ENCODE peak calls at places on chromosome 15, in ten cellular contexts. One of them, this sample, is unnamed.
A peak's percentile ranks its signal among the peaks of the same experiment; 100 is the strongest.

GRCh38 chr15:29090617-29091466 is 178.8 kb downstream of the NSMCE3 start:
- DNase-seq in GM12865: peak; percentile 46
- DNase-seq in Peyer's patch: no peak
- DNase-seq in cardiac muscle cell: peak; percentile 39
- DNase-seq in PC-3: peak; percentile 41
- DNase-seq in dorsolateral prefrontal cortex: peak; percentile 58
- DNase-seq in upper lobe of left lung: no peak
- DNase-seq in uterus: no peak
- DNase-seq in fibroblast of villous mesenchyme: peak; percentile 16
- DNase-seq in Caco-2: no peak
- DNase-seq in this sample: no peak

GRCh38 chr15:40190591-40190990 is 29.7 kb downstream of the BUB1B start:
- DNase-seq in Caco-2: no peak
- DNase-seq in fibroblast of villous mesenchyme: peak; percentile 50
- DNase-seq in PC-3: peak; percentile 71
- DNase-seq in dorsolateral prefrontal cortex: no peak
- DNase-seq in GM12865: no peak
- DNase-seq in uterus: no peak
- DNase-seq in upper lobe of left lung: no peak
- DNase-seq in cardiac muscle cell: peak; percentile 81
- DNase-seq in Peyer's patch: no peak
- DNase-seq in this sample: peak; percentile 55

GRCh38 chr15:38690737-38691332 is 126.2 kb upstream of the RASGRP1 start:
- DNase-seq in uterus: peak; percentile 29
- DNase-seq in Caco-2: peak; percentile 63
- DNase-seq in Peyer's patch: peak; percentile 70
- DNase-seq in dorsolateral prefrontal cortex: peak; percentile 75
- DNase-seq in cardiac muscle cell: peak; percentile 85
- DNase-seq in GM12865: peak; percentile 89
- DNase-seq in fibroblast of villous mesenchyme: peak; percentile 73
- DNase-seq in PC-3: peak; percentile 84
- DNase-seq in upper lobe of left lung: no peak
- DNase-seq in this sample: peak; percentile 63

GRCh38 chr15:41605566-41605965 is 46.6 kb downstream of the TYRO3 start:
- DNase-seq in GM12865: no peak
- DNase-seq in fibroblast of villous mesenchyme: no peak
- DNase-seq in PC-3: no peak
- DNase-seq in Peyer's patch: no peak
- DNase-seq in uterus: no peak
- DNase-seq in dorsolateral prefrontal cortex: no peak
- DNase-seq in Caco-2: peak; percentile 80
- DNase-seq in upper lobe of left lung: no peak
- DNase-seq in cardiac muscle cell: no peak
- DNase-seq in this sample: peak; percentile 51

GRCh38 chr15:62153228-62153627 is 11.9 kb downstream of the C2CD4B start:
- DNase-seq in Caco-2: no peak
- DNase-seq in uterus: no peak
- DNase-seq in PC-3: no peak
- DNase-seq in dorsolateral prefrontal cortex: no peak
- DNase-seq in cardiac muscle cell: no peak
- DNase-seq in GM12865: peak; percentile 32
- DNase-seq in Peyer's patch: no peak
- DNase-seq in fibroblast of villous mesenchyme: no peak
- DNase-seq in upper lobe of left lung: no peak
- DNase-seq in this sample: no peak

GRCh38 chr15:58221591-58222241 is 83.5 kb downstream of the AQP9 start:
- DNase-seq in GM12865: peak; percentile 42
- DNase-seq in Peyer's patch: no peak
- DNase-seq in dorsolateral prefrontal cortex: peak; percentile 36
- DNase-seq in cardiac muscle cell: peak; percentile 53
- DNase-seq in upper lobe of left lung: no peak
- DNase-seq in PC-3: peak; percentile 50
- DNase-seq in uterus: no peak
- DNase-seq in fibroblast of villous mesenchyme: no peak
- DNase-seq in Caco-2: peak; percentile 47
- DNase-seq in this sample: peak; percentile 40

GRCh38 chr15:59917504-59918157 is 86.5 kb upstream of the FOXB1 start:
- DNase-seq in dorsolateral prefrontal cortex: peak; percentile 34
- DNase-seq in GM12865: peak; percentile 77
- DNase-seq in uterus: no peak
- DNase-seq in upper lobe of left lung: no peak
- DNase-seq in fibroblast of villous mesenchyme: peak; percentile 18
- DNase-seq in Peyer's patch: peak; percentile 31
- DNase-seq in cardiac muscle cell: peak; percentile 58
- DNase-seq in PC-3: peak; percentile 77
- DNase-seq in Caco-2: peak; percentile 76
- DNase-seq in this sample: peak; percentile 25

GRCh38 chr15:68693071-68693470 is 114.3 kb downstream of the CORO2B start:
- DNase-seq in Caco-2: no peak
- DNase-seq in upper lobe of left lung: no peak
- DNase-seq in cardiac muscle cell: peak; percentile 32
- DNase-seq in Peyer's patch: no peak
- DNase-seq in fibroblast of villous mesenchyme: peak; percentile 27
- DNase-seq in uterus: no peak
- DNase-seq in dorsolateral prefrontal cortex: no peak
- DNase-seq in PC-3: no peak
- DNase-seq in GM12865: no peak
- DNase-seq in this sample: peak; percentile 69

DNA sequence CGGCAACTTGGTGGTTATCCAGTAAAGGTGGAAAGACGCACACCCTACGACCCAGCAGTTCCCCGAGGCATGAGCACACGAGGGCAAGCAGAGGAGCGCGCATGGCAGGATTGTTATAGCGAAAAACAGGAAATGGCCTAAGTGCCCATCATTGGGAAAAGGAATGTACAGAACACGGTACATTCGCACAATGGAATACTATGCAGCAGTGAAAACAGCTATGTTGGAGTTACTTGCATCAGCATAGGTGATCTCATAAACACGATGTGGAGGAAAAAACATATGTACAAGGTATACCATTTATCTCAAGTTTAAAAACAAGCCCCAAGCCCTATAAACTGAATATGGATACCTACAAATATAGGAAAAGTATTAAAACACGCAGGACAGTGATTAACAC is 6.7 kb upstream of the LINGO1 start:
- DNase-seq in uterus: no peak
- DNase-seq in cardiac muscle cell: no peak
- DNase-seq in GM12865: no peak
- DNase-seq in fibroblast of villous mesenchyme: no peak
- DNase-seq in Peyer's patch: no peak
- DNase-seq in upper lobe of left lung: no peak
- DNase-seq in PC-3: no peak
- DNase-seq in Caco-2: no peak
- DNase-seq in dorsolateral prefrontal cortex: no peak
- DNase-seq in this sample: no peak
- TF ChIP-seq CTCF in uterus: no peak
- TF ChIP-seq CTCF in cardiac muscle cell: no peak
- TF ChIP-seq CTCF in GM12865: no peak
- TF ChIP-seq CTCF in fibroblast of villous mesenchyme: no peak
- TF ChIP-seq CTCF in Peyer's patch: no peak
- TF ChIP-seq CTCF in upper lobe of left lung: no peak
- TF ChIP-seq CTCF in PC-3: no peak
- TF ChIP-seq CTCF in Caco-2: no peak
- TF ChIP-seq CTCF in dorsolateral prefrontal cortex: no peak
- TF ChIP-seq CTCF in this sample: no peak

GRCh38 chr15:31478781-31479221 is 152.2 kb downstream of the KLF13 start:
- DNase-seq in Caco-2: no peak
- DNase-seq in GM12865: no peak
- DNase-seq in dorsolateral prefrontal cortex: no peak
- DNase-seq in cardiac muscle cell: no peak
- DNase-seq in upper lobe of left lung: no peak
- DNase-seq in fibroblast of villous mesenchyme: no peak
- DNase-seq in Peyer's patch: no peak
- DNase-seq in uterus: peak; percentile 9
- DNase-seq in PC-3: no peak
- DNase-seq in this sample: no peak

GRCh38 chr15:31483053-31483923 is 156.7 kb downstream of the KLF13 start:
- DNase-seq in GM12865: peak; percentile 74
- DNase-seq in upper lobe of left lung: peak; percentile 89
- DNase-seq in Caco-2: no peak
- DNase-seq in uterus: peak; percentile 11
- DNase-seq in PC-3: no peak
- DNase-seq in dorsolateral prefrontal cortex: no peak
- DNase-seq in fibroblast of villous mesenchyme: peak; percentile 17
- DNase-seq in cardiac muscle cell: peak; percentile 39
- DNase-seq in Peyer's patch: peak; percentile 15
- DNase-seq in this sample: no peak

GRCh38 chr15:31482122-31482922 is 155.7 kb downstream of the KLF13 start:
- DNase-seq in cardiac muscle cell: no peak
- DNase-seq in Peyer's patch: peak; percentile 9
- DNase-seq in upper lobe of left lung: peak; percentile 77
- DNase-seq in fibroblast of villous mesenchyme: no peak
- DNase-seq in PC-3: no peak
- DNase-seq in GM12865: no peak
- DNase-seq in dorsolateral prefrontal cortex: no peak
- DNase-seq in Caco-2: no peak
- DNase-seq in uterus: peak; percentile 13
- DNase-seq in this sample: no peak

GRCh38 chr15:31480356-31481058 is 153.9 kb downstream of the KLF13 start:
- DNase-seq in uterus: peak; percentile 11
- DNase-seq in fibroblast of villous mesenchyme: no peak
- DNase-seq in upper lobe of left lung: no peak
- DNase-seq in dorsolateral prefrontal cortex: no peak
- DNase-seq in Caco-2: no peak
- DNase-seq in GM12865: no peak
- DNase-seq in cardiac muscle cell: no peak
- DNase-seq in Peyer's patch: no peak
- DNase-seq in PC-3: no peak
- DNase-seq in this sample: no peak

GRCh38 chr15:31481157-31481556 is 154.5 kb downstream of the KLF13 start:
- DNase-seq in upper lobe of left lung: no peak
- DNase-seq in PC-3: no peak
- DNase-seq in uterus: no peak
- DNase-seq in Peyer's patch: no peak
- DNase-seq in fibroblast of villous mesenchyme: no peak
- DNase-seq in cardiac muscle cell: no peak
- DNase-seq in GM12865: no peak
- DNase-seq in Caco-2: no peak
- DNase-seq in dorsolateral prefrontal cortex: no peak
- DNase-seq in this sample: no peak
- H3K4me3 ChIP-seq in upper lobe of left lung: no peak overlapping the region
- H3K4me3 ChIP-seq in PC-3: no peak overlapping the region
- H3K4me3 ChIP-seq in uterus: no peak overlapping the region
- H3K4me3 ChIP-seq in Peyer's patch: no peak overlapping the region
- H3K4me3 ChIP-seq in fibroblast of villous mesenchyme: no peak overlapping the region
- H3K4me3 ChIP-seq in cardiac muscle cell: no peak overlapping the region
- H3K4me3 ChIP-seq in GM12865: peak overlapping the region; percentile 59
- H3K4me3 ChIP-seq in Caco-2: no peak overlapping the region
- H3K4me3 ChIP-seq in dorsolateral prefrontal cortex: no peak overlapping the region
- H3K4me3 ChIP-seq in this sample: no peak overlapping the region

GRCh38 chr15:90817117-90818057 is 51.0 kb upstream of the FURIN start:
- DNase-seq in Caco-2: no peak
- DNase-seq in dorsolateral prefrontal cortex: no peak
- DNase-seq in Peyer's patch: no peak
- DNase-seq in uterus: no peak
- DNase-seq in cardiac muscle cell: no peak
- DNase-seq in fibroblast of villous mesenchyme: no peak
- DNase-seq in upper lobe of left lung: no peak
- DNase-seq in PC-3: no peak
- DNase-seq in GM12865: no peak
- DNase-seq in this sample: no peak

GRCh38 chr15:90819390-90819789 is 49.0 kb upstream of the FURIN start:
- DNase-seq in Caco-2: no peak
- DNase-seq in Peyer's patch: no peak
- DNase-seq in fibroblast of villous mesenchyme: no peak
- DNase-seq in GM12865: no peak
- DNase-seq in cardiac muscle cell: no peak
- DNase-seq in PC-3: no peak
- DNase-seq in uterus: no peak
- DNase-seq in dorsolateral prefrontal cortex: no peak
- DNase-seq in upper lobe of left lung: no peak
- DNase-seq in this sample: no peak

GRCh38 chr15:90819850-90820249 is 48.5 kb upstream of the FURIN start:
- DNase-seq in fibroblast of villous mesenchyme: no peak
- DNase-seq in Peyer's patch: no peak
- DNase-seq in uterus: no peak
- DNase-seq in dorsolateral prefrontal cortex: no peak
- DNase-seq in PC-3: no peak
- DNase-seq in Caco-2: no peak
- DNase-seq in upper lobe of left lung: no peak
- DNase-seq in GM12865: no peak
- DNase-seq in cardiac muscle cell: no peak
- DNase-seq in this sample: no peak

GRCh38 chr15:90820481-90820880 is 47.9 kb upstream of the FURIN start:
- DNase-seq in PC-3: no peak
- DNase-seq in upper lobe of left lung: no peak
- DNase-seq in uterus: no peak
- DNase-seq in Peyer's patch: no peak
- DNase-seq in Caco-2: no peak
- DNase-seq in GM12865: no peak
- DNase-seq in fibroblast of villous mesenchyme: no peak
- DNase-seq in cardiac muscle cell: no peak
- DNase-seq in dorsolateral prefrontal cortex: no peak
- DNase-seq in this sample: no peak

GRCh38 chr15:90818251-90819210 is 49.9 kb upstream of the FURIN start:
- DNase-seq in GM12865: peak; percentile 35
- DNase-seq in fibroblast of villous mesenchyme: no peak
- DNase-seq in dorsolateral prefrontal cortex: no peak
- DNase-seq in Peyer's patch: peak; percentile 79
- DNase-seq in upper lobe of left lung: no peak
- DNase-seq in Caco-2: no peak
- DNase-seq in PC-3: no peak
- DNase-seq in cardiac muscle cell: peak; percentile 21
- DNase-seq in uterus: no peak
- DNase-seq in this sample: no peak
- TF ChIP-seq CTCF in GM12865: peak; percentile 36
- TF ChIP-seq CTCF in fibroblast of villous mesenchyme: peak; percentile 33
- TF ChIP-seq CTCF in dorsolateral prefrontal cortex: no peak
- TF ChIP-seq CTCF in Peyer's patch: no peak
- TF ChIP-seq CTCF in upper lobe of left lung: peak; percentile 21
- TF ChIP-seq CTCF in Caco-2: no peak
- TF ChIP-seq CTCF in PC-3: peak; percentile 20
- TF ChIP-seq CTCF in cardiac muscle cell: peak; percentile 33
- TF ChIP-seq CTCF in uterus: no peak
- TF ChIP-seq CTCF in this sample: no peak

GRCh38 chr15:48899793-48900192 is 21.9 kb downstream of the EID1 start:
- DNase-seq in upper lobe of left lung: no peak
- DNase-seq in dorsolateral prefrontal cortex: no peak
- DNase-seq in fibroblast of villous mesenchyme: no peak
- DNase-seq in uterus: no peak
- DNase-seq in Caco-2: no peak
- DNase-seq in PC-3: no peak
- DNase-seq in cardiac muscle cell: no peak
- DNase-seq in GM12865: no peak
- DNase-seq in Peyer's patch: no peak
- DNase-seq in this sample: no peak

GRCh38 chr15:48898083-48898482 is 20.1 kb downstream of the EID1 start:
- DNase-seq in PC-3: no peak
- DNase-seq in GM12865: no peak
- DNase-seq in cardiac muscle cell: no peak
- DNase-seq in fibroblast of villous mesenchyme: no peak
- DNase-seq in uterus: no peak
- DNase-seq in upper lobe of left lung: no peak
- DNase-seq in Caco-2: no peak
- DNase-seq in Peyer's patch: no peak
- DNase-seq in dorsolateral prefrontal cortex: no peak
- DNase-seq in this sample: no peak

GRCh38 chr15:48897144-48897814 is 19.3 kb downstream of the EID1 start:
- DNase-seq in GM12865: no peak
- DNase-seq in Peyer's patch: no peak
- DNase-seq in Caco-2: no peak
- DNase-seq in PC-3: no peak
- DNase-seq in cardiac muscle cell: peak; percentile 84
- DNase-seq in dorsolateral prefrontal cortex: no peak
- DNase-seq in uterus: no peak
- DNase-seq in upper lobe of left lung: no peak
- DNase-seq in fibroblast of villous mesenchyme: peak; percentile 81
- DNase-seq in this sample: peak; percentile 77

GRCh38 chr15:48893311-48893710 is 15.4 kb downstream of the EID1 start:
- DNase-seq in Peyer's patch: no peak
- DNase-seq in PC-3: no peak
- DNase-seq in GM12865: no peak
- DNase-seq in Caco-2: no peak
- DNase-seq in dorsolateral prefrontal cortex: no peak
- DNase-seq in fibroblast of villous mesenchyme: no peak
- DNase-seq in upper lobe of left lung: no peak
- DNase-seq in cardiac muscle cell: no peak
- DNase-seq in uterus: no peak
- DNase-seq in this sample: no peak

GRCh38 chr15:48896775-48897143 is 18.8 kb downstream of the EID1 start:
- DNase-seq in dorsolateral prefrontal cortex: no peak
- DNase-seq in upper lobe of left lung: no peak
- DNase-seq in GM12865: no peak
- DNase-seq in Caco-2: no peak
- DNase-seq in Peyer's patch: no peak
- DNase-seq in fibroblast of villous mesenchyme: no peak
- DNase-seq in uterus: no peak
- DNase-seq in PC-3: no peak
- DNase-seq in cardiac muscle cell: peak; percentile 9
- DNase-seq in this sample: no peak
- H3K4me3 ChIP-seq in dorsolateral prefrontal cortex: peak overlapping the region; percentile 36
- H3K4me3 ChIP-seq in upper lobe of left lung: no peak overlapping the region
- H3K4me3 ChIP-seq in GM12865: no peak overlapping the region
- H3K4me3 ChIP-seq in Caco-2: no peak overlapping the region
- H3K4me3 ChIP-seq in Peyer's patch: no peak overlapping the region
- H3K4me3 ChIP-seq in fibroblast of villous mesenchyme: peak overlapping the region; percentile 35
- H3K4me3 ChIP-seq in uterus: no peak overlapping the region
- H3K4me3 ChIP-seq in PC-3: no peak overlapping the region
- H3K4me3 ChIP-seq in cardiac muscle cell: no peak overlapping the region
- H3K4me3 ChIP-seq in this sample: peak overlapping the region; percentile 24

This sample was measured in AG10803.